ENCODE peak calls at places on chromosomes 13 and 19, in seven cellular contexts. One of them, this sample, is unnamed.

GRCh38 chr13:49256841-49257240 is 9.1 kb downstream of the CDADC1 start:
- DNase-seq in transverse colon: no peak
- DNase-seq in body of pancreas: no peak
- DNase-seq in Peyer's patch: no peak
- DNase-seq in left lung: no peak
- DNase-seq in Panc1: no peak
- DNase-seq in mammary epithelial cell: no peak
- DNase-seq in this sample: no peak

GRCh38 chr13:66896933-66897332 is 333.2 kb downstream of the PCDH9 start:
- DNase-seq in transverse colon: no peak
- DNase-seq in body of pancreas: no peak
- DNase-seq in Peyer's patch: no peak
- DNase-seq in left lung: no peak
- DNase-seq in Panc1: no peak
- DNase-seq in mammary epithelial cell: no peak
- DNase-seq in this sample: no peak

GRCh38 chr13:31046711-31047279 is 114.3 kb downstream of the TEX26 start:
- DNase-seq in transverse colon: peak; percentile 50
- DNase-seq in body of pancreas: peak; percentile 17
- DNase-seq in Peyer's patch: no peak
- DNase-seq in left lung: peak; percentile 53
- DNase-seq in Panc1: no peak
- DNase-seq in mammary epithelial cell: no peak
- DNase-seq in this sample: no peak

GRCh38 chr13:48511621-48512232 is 21.2 kb downstream of the RCBTB2 start:
- DNase-seq in transverse colon: no peak
- DNase-seq in body of pancreas: peak; percentile 20
- DNase-seq in Peyer's patch: no peak
- DNase-seq in left lung: no peak
- DNase-seq in Panc1: no peak
- DNase-seq in mammary epithelial cell: no peak
- DNase-seq in this sample: no peak

GRCh38 chr13:106109391-106109791 is 426.1 kb downstream of the EFNB2 start:
- DNase-seq in transverse colon: no peak
- DNase-seq in body of pancreas: no peak
- DNase-seq in Peyer's patch: no peak
- DNase-seq in left lung: no peak
- DNase-seq in Panc1: no peak
- DNase-seq in mammary epithelial cell: no peak
- DNase-seq in this sample: no peak

GRCh38 chr19:46791944-46792343 is 3.5 kb upstream of the SLC1A5 start:
- DNase-seq in transverse colon: no peak
- DNase-seq in body of pancreas: no peak
- DNase-seq in Peyer's patch: no peak
- DNase-seq in left lung: no peak
- DNase-seq in Panc1: no peak
- DNase-seq in mammary epithelial cell: no peak
- DNase-seq in this sample: no peak

GRCh38 chr13:48403151-48403631 is 9.7 kb downstream of the LPAR6 start:
- DNase-seq in transverse colon: no peak
- DNase-seq in body of pancreas: no peak
- DNase-seq in Peyer's patch: no peak
- DNase-seq in left lung: no peak
- DNase-seq in Panc1: no peak
- DNase-seq in mammary epithelial cell: no peak
- DNase-seq in this sample: no peak

GRCh38 chr13:50393641-50394040 is 378.4 kb downstream of the KCNRG start:
- DNase-seq in transverse colon: no peak
- DNase-seq in body of pancreas: no peak
- DNase-seq in Peyer's patch: no peak
- DNase-seq in left lung: no peak
- DNase-seq in Panc1: no peak
- DNase-seq in mammary epithelial cell: no peak
- DNase-seq in this sample: no peak

GRCh38 chr13:28865312-28865711 is 45.2 kb downstream of the MTUS2 start:
- DNase-seq in transverse colon: no peak
- DNase-seq in body of pancreas: no peak
- DNase-seq in Peyer's patch: no peak
- DNase-seq in left lung: no peak
- DNase-seq in Panc1: no peak
- DNase-seq in mammary epithelial cell: no peak
- DNase-seq in this sample: no peak

GRCh38 chr13:21638319-21639282 is 32.3 kb upstream of the FGF9 start:
- DNase-seq in transverse colon: peak; percentile 43
- DNase-seq in body of pancreas: peak; percentile 38
- DNase-seq in Peyer's patch: no peak
- DNase-seq in left lung: no peak
- DNase-seq in Panc1: no peak
- DNase-seq in mammary epithelial cell: peak; percentile 75
- DNase-seq in this sample: no peak

GRCh38 chr13:45482571-45483173 is 17.9 kb downstream of the COG3 start:
- DNase-seq in transverse colon: no peak
- DNase-seq in body of pancreas: no peak
- DNase-seq in Peyer's patch: no peak
- DNase-seq in left lung: no peak
- DNase-seq in Panc1: no peak
- DNase-seq in mammary epithelial cell: peak; percentile 80
- DNase-seq in this sample: no peak

GRCh38 chr13:44237276-44237767 is 136.3 kb upstream of the SERP2 start:
- DNase-seq in transverse colon: peak; percentile 47
- DNase-seq in body of pancreas: peak; percentile 36
- DNase-seq in Peyer's patch: no peak
- DNase-seq in left lung: peak; percentile 62
- DNase-seq in Panc1: no peak
- DNase-seq in mammary epithelial cell: peak; percentile 89
- DNase-seq in this sample: peak; percentile 63

DNA sequence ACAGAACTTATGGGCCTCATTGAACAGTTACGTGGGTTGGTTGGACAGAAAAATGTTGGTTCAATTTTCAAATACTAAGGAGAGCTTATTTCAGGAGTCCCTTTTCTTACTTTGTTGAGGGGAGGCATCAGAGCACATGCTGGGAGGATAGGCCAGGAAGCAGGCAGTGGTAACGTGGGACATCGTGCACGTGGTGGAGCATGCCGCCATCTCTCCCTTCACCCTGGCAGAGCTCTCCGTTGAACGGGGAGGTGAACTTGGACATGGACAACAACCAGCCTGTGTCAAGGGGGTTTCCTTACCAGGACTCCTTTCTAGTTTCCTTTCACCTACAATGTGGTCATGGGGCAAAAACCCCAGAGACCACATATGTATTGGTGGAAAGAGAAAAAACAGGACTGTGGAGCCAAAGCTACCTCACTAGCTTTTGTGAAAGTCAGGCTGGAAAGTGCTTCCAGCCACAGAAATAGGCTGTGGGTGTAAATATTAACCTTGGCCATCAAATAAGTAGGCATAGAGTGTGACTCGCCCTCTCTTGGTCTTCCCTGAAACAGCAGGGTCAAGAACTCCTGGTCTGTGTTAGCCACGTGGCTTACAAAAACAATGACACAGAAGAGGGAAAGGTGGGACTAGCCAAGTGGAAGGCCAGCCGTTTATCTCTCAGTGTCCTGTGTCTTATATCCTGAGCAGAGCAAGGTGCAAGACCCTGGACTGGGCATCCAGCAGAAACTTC is 14.4 kb downstream of the MICOS13 start:
- DNase-seq in transverse colon: no peak
- DNase-seq in body of pancreas: no peak
- DNase-seq in Peyer's patch: no peak
- DNase-seq in left lung: no peak
- DNase-seq in Panc1: no peak
- DNase-seq in mammary epithelial cell: peak; percentile 48
- DNase-seq in this sample: peak; percentile 80
- TF ChIP-seq CTCF in transverse colon: no peak
- TF ChIP-seq CTCF in body of pancreas: no peak
- TF ChIP-seq CTCF in Peyer's patch: no peak
- TF ChIP-seq CTCF in left lung: no peak
- TF ChIP-seq CTCF in Panc1: no peak
- TF ChIP-seq CTCF in mammary epithelial cell: no peak
- TF ChIP-seq CTCF in this sample: peak; percentile 49

GRCh38 chr19:2436384-2436783 is 9.0 kb upstream of the TIMM13 start:
- DNase-seq in transverse colon: no peak
- DNase-seq in body of pancreas: no peak
- DNase-seq in Peyer's patch: no peak
- DNase-seq in left lung: no peak
- DNase-seq in Panc1: no peak
- DNase-seq in mammary epithelial cell: no peak
- DNase-seq in this sample: no peak

GRCh38 chr19:2432131-2432848 is 4.9 kb upstream of the TIMM13 start:
- DNase-seq in transverse colon: no peak
- DNase-seq in body of pancreas: no peak
- DNase-seq in Peyer's patch: no peak
- DNase-seq in left lung: no peak
- DNase-seq in Panc1: no peak
- DNase-seq in mammary epithelial cell: no peak
- DNase-seq in this sample: no peak

GRCh38 chr19:2433854-2434253 is 6.5 kb upstream of the TIMM13 start:
- DNase-seq in transverse colon: no peak
- DNase-seq in body of pancreas: no peak
- DNase-seq in Peyer's patch: no peak
- DNase-seq in left lung: no peak
- DNase-seq in Panc1: no peak
- DNase-seq in mammary epithelial cell: no peak
- DNase-seq in this sample: no peak

GRCh38 chr19:2434721-2435265 is 7.4 kb upstream of the TIMM13 start:
- DNase-seq in transverse colon: no peak
- DNase-seq in body of pancreas: no peak
- DNase-seq in Peyer's patch: no peak
- DNase-seq in left lung: no peak
- DNase-seq in Panc1: no peak
- DNase-seq in mammary epithelial cell: no peak
- DNase-seq in this sample: no peak

GRCh38 chr19:2434267-2434666 is 6.9 kb upstream of the TIMM13 start:
- DNase-seq in transverse colon: no peak
- DNase-seq in body of pancreas: no peak
- DNase-seq in Peyer's patch: no peak
- DNase-seq in left lung: no peak
- DNase-seq in Panc1: no peak
- DNase-seq in mammary epithelial cell: no peak
- DNase-seq in this sample: no peak
- H3K36me3 ChIP-seq in transverse colon: no peaks in the 10 kb centered on the region
- H3K36me3 ChIP-seq in body of pancreas: no peaks in the 10 kb centered on the region
- H3K36me3 ChIP-seq in Peyer's patch: no peaks in the 10 kb centered on the region
- H3K36me3 ChIP-seq in left lung: no peaks in the 10 kb centered on the region
- H3K36me3 ChIP-seq in Panc1: no peaks in the 10 kb centered on the region
- H3K36me3 ChIP-seq in mammary epithelial cell: peaks cover 9% of the 10 kb centered on the region
- H3K36me3 ChIP-seq in this sample: peaks cover 2% of the 10 kb centered on the region

DNA sequence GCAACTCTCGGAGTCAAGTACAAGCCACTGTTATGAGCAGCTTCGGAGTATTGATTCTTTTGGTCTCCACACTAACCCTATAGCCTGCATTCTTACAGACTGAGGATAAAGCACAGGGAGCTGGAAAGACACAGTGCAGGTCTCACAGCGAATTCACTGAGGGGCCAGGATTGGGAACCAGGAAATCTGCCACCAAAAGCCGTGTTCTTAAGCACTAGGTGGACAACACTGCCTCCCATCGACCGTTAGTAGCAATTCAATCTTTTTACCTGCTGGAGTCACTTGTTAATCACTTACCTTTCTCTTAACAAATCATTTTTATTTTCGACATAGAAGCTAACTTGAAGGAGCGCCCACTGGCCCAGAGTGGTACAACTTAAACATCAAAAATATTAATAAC is 6.3 kb downstream of the PMIS2 start:
- DNase-seq in transverse colon: no peak
- DNase-seq in body of pancreas: peak; percentile 71
- DNase-seq in Peyer's patch: no peak
- DNase-seq in left lung: no peak
- DNase-seq in Panc1: peak; percentile 25
- DNase-seq in mammary epithelial cell: peak; percentile 24
- DNase-seq in this sample: no peak
- TF ChIP-seq CTCF in transverse colon: peak; percentile 40
- TF ChIP-seq CTCF in body of pancreas: peak; percentile 53
- TF ChIP-seq CTCF in Peyer's patch: peak; percentile 38
- TF ChIP-seq CTCF in left lung: peak; percentile 37
- TF ChIP-seq CTCF in Panc1: peak; percentile 83
- TF ChIP-seq CTCF in mammary epithelial cell: peak; percentile 39
- TF ChIP-seq CTCF in this sample: peak; percentile 40

DNA sequence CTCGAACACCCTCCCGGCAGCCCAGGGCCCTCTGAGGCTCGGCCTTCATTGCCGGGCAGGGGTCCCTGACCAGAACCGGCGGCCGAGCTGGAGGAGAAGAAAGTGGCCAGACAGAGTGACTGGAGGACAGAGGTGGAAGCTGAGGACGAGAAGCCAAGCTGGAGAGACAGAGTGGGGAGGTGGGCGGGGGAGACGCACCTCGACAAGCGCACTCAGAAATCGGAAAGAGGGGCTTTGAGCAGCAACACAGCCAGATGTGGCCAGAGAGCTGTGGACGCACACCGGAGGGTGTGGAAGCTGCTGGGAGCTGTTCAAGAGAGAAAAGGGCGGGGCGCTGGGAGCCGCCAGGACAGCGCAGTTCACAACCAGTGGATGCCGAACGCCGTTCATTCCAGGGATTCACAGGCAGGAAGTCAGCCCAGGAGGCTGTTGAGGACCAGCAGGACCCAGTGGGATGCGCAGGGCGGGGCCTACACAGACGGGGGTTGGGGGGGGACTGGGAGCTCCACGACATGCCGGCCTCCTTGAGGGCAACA is 28.2 kb upstream of the C13orf46 start:
- DNase-seq in transverse colon: peak; percentile 63
- DNase-seq in body of pancreas: no peak
- DNase-seq in Peyer's patch: no peak
- DNase-seq in left lung: no peak
- DNase-seq in Panc1: no peak
- DNase-seq in mammary epithelial cell: no peak
- DNase-seq in this sample: no peak
- H3K36me3 ChIP-seq in transverse colon: no peaks in the 10 kb centered on the region
- H3K36me3 ChIP-seq in body of pancreas: no peaks in the 10 kb centered on the region
- H3K36me3 ChIP-seq in Peyer's patch: no peaks in the 10 kb centered on the region
- H3K36me3 ChIP-seq in left lung: no peaks in the 10 kb centered on the region
- H3K36me3 ChIP-seq in Panc1: no peaks in the 10 kb centered on the region
- H3K36me3 ChIP-seq in mammary epithelial cell: no peaks in the 10 kb centered on the region
- H3K36me3 ChIP-seq in this sample: no peaks in the 10 kb centered on the region

DNA sequence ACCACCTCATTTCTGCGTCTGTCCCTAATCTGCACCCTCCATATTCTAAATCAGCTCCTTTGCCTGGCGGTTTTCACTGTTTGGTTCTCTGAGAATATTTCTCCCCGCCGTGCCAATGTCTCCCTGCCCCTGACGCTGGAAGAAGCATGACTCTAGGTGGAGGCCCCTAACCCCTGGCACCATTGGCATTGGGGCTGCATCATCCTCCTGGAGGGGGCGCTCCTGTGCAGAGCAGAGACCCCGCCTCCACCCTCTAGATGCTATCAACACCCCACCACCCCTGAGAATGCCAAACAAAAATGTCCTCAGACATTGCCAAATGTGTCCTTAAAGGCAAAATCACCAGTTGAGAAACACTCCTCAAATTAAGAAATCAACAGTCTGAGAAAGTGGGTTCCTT is 6.5 kb downstream of the ZSCAN5B start:
- DNase-seq in transverse colon: no peak
- DNase-seq in body of pancreas: no peak
- DNase-seq in Peyer's patch: no peak
- DNase-seq in left lung: no peak
- DNase-seq in Panc1: no peak
- DNase-seq in mammary epithelial cell: no peak
- DNase-seq in this sample: no peak
- TF ChIP-seq CTCF in transverse colon: no peak
- TF ChIP-seq CTCF in body of pancreas: no peak
- TF ChIP-seq CTCF in Peyer's patch: no peak
- TF ChIP-seq CTCF in left lung: no peak
- TF ChIP-seq CTCF in Panc1: no peak
- TF ChIP-seq CTCF in mammary epithelial cell: no peak
- TF ChIP-seq CTCF in this sample: no peak

This sample was measured in kidney epithelial cell.